ENCODE peak calls at places on chromosomes 2 and 18, in ten cellular contexts. B is fibroblast of the aortic adventitia; V is HFFc6; G is neural crest cell; T is right lobe of liver; S is AG09309; I is CD8-positive, alpha-beta T cell; W is CD4-positive, alpha-beta T cell; M is kidney; C is GM23338. Y is an unnamed sample.

GRCh38 chr2:60958361-60958760 is 59.2 kb upstream of the PEX13 start:
- DNase-seq in W (no peak), M (no peak), G (no peak), S (peak), B (peak), I (no peak), C (no peak), T (no peak), V (peak), Y (no peak)

GRCh38 chr2:159073256-159073655 is 104.8 kb downstream of the TANC1 start:
- DNase-seq in B (peak), T (no peak), I (no peak), V (peak), S (no peak), C (no peak), G (no peak), M (no peak), W (no peak), Y (no peak)

GRCh38 chr18:48514786-48515185 is 24.0 kb upstream of the CTIF start:
- DNase-seq in M (no peak), I (no peak), C (no peak), G (no peak), B (no peak), V (no peak), T (no peak), W (no peak), S (no peak), Y (no peak)

GRCh38 chr2:3487931-3488554 is 31.3 kb downstream of the ADI1 start:
- DNase-seq in M (no peak), T (no peak), B (no peak), V (no peak), I (no peak), G (no peak), C (no peak), W (no peak), S (no peak), Y (no peak)

GRCh38 chr18:63454497-63454896 is 22.3 kb upstream of the SERPINB5 start:
- DNase-seq in V (peak), W (no peak), C (no peak), B (peak), G (no peak), S (no peak), T (no peak), M (no peak), I (no peak), Y (no peak)

GRCh38 chr2:230877737-230878598 is 13.2 kb downstream of the ITM2C start:
- DNase-seq in M (peak), S (no peak), B (no peak), W (no peak), V (no peak), T (no peak), C (no peak), G (no peak), I (peak), Y (no peak)

GRCh38 chr2:9167718-9168657 is 38.6 kb upstream of the ASAP2 start:
- DNase-seq in G (no peak), V (no peak), W (no peak), B (no peak), I (no peak), T (peak), M (no peak), C (no peak), S (no peak), Y (peak)

GRCh38 chr2:108974674-108975073 is 14.3 kb downstream of the EDAR start:
- DNase-seq in T (no peak), M (no peak), C (no peak), G (no peak), S (no peak), V (no peak), I (no peak), B (no peak), W (no peak), Y (no peak)

GRCh38 chr18:54822872-54823845 is 5.1 kb upstream of the RAB27B start:
- DNase-seq in G (no peak), W (no peak), T (no peak), B (peak), M (no peak), C (no peak), I (no peak), V (peak), S (peak), Y (no peak)

GRCh38 chr18:11857177-11857887 is 6.1 kb downstream of the CHMP1B start:
- DNase-seq in S (peak), W (no peak), M (no peak), I (no peak), B (peak), V (peak), T (peak), G (no peak), C (peak), Y (peak)

GRCh38 chr2:65700004-65700651 is 267.7 kb upstream of the SPRED2 start:
- DNase-seq in M (no peak), T (no peak), W (no peak), S (no peak), C (no peak), V (no peak), G (no peak), I (no peak), B (no peak), Y (no peak)

GRCh38 chr2:135782231-135782630 is 40.6 kb downstream of the UBXN4 start:
- DNase-seq in C (no peak), W (no peak), M (no peak), B (no peak), V (no peak), S (no peak), T (no peak), I (no peak), G (no peak), Y (no peak)

GRCh38 chr2:150325656-150326055 is 161.8 kb downstream of the RND3 start:
- DNase-seq in C (no peak), I (no peak), S (no peak), M (no peak), T (no peak), V (no peak), B (peak), W (no peak), G (no peak), Y (no peak)

GRCh38 chr2:234588054-234588430 is 91.2 kb upstream of the ARL4C start:
- DNase-seq in C (no peak), B (no peak), T (no peak), M (no peak), W (no peak), S (no peak), G (no peak), V (no peak), I (no peak), Y (no peak)

GRCh38 chr2:231037731-231038482 is 584 bp downstream of the C2orf72 start:
- DNase-seq in I (no peak), S (no peak), G (peak), T (peak), W (no peak), V (no peak), C (peak), M (no peak), B (no peak), Y (no peak)

GRCh38 chr2:217356795-217357194 is 496.9 kb upstream of the TNP1 start:
- DNase-seq in V (no peak), W (no peak), B (peak), G (peak), S (no peak), C (peak), T (no peak), I (no peak), M (no peak), Y (no peak)

GRCh38 chr2:15334650-15335326 is 226.3 kb downstream of the NBAS start:
- DNase-seq in W (no peak), B (peak), S (peak), C (no peak), I (no peak), T (no peak), M (no peak), V (peak), G (no peak), Y (no peak)

GRCh38 chr2:163735692-163736432 is at the start of gene FIGN:
- DNase-seq in V (peak), T (peak), G (peak), C (peak), M (peak), S (peak), B (peak), I (no peak), W (no peak), Y (no peak)

GRCh38 chr2:10048501-10049171 is 5.3 kb downstream of the KLF11 start:
- DNase-seq in M (peak), T (no peak), I (no peak), G (no peak), W (no peak), B (peak), C (peak), S (peak), V (peak), Y (no peak)

GRCh38 chr18:12028040-12028628 is 46.8 kb downstream of the IMPA2 start:
- DNase-seq in C (no peak), S (no peak), V (no peak), I (no peak), G (no peak), W (no peak), M (no peak), T (no peak), B (no peak), Y (no peak)

GRCh38 chr2:7288484-7288883 is 371.3 kb downstream of the RNF144A start:
- DNase-seq in T (no peak), V (no peak), S (no peak), G (no peak), W (no peak), M (no peak), C (no peak), I (no peak), B (no peak), Y (no peak)

GRCh38 chr2:200454839-200455801 is 54.7 kb downstream of the KCTD18 start:
- DNase-seq in S (no peak), W (no peak), M (no peak), I (no peak), C (no peak), B (no peak), T (no peak), V (peak), G (no peak), Y (no peak)

GRCh38 chr2:148643421-148643820 is 1.1 kb upstream of the EPC2 start:
- DNase-seq in S (no peak), B (no peak), C (no peak), I (no peak), G (no peak), M (no peak), V (no peak), W (no peak), T (no peak), Y (no peak)

GRCh38 chr2:218856168-218856895 is 3.3 kb upstream of the WNT6 start:
- DNase-seq in B (no peak), G (no peak), C (no peak), W (no peak), V (no peak), S (no peak), I (no peak), T (no peak), M (no peak), Y (peak)

GRCh38 chr2:10404324-10405143 is 43.6 kb downstream of the ODC1 start:
- DNase-seq in V (no peak), S (no peak), G (no peak), T (no peak), M (no peak), I (no peak), C (no peak), W (no peak), B (peak), Y (no peak)

GRCh38 chr2:34242741-34243123 is 643.6 kb upstream of the FAM98A start:
- DNase-seq in W (no peak), V (no peak), I (no peak), C (no peak), B (no peak), T (no peak), G (no peak), S (no peak), M (no peak), Y (no peak)

GRCh38 chr2:135174802-135175093 is 122.7 kb downstream of the RAB3GAP1 start:
- DNase-seq in G (no peak), B (no peak), S (no peak), V (no peak), T (no peak), M (no peak), W (no peak), C (no peak), I (no peak), Y (no peak)

GRCh38 chr2:83516503-83516902 is 942.6 kb downstream of the SUCLG1 start:
- DNase-seq in B (no peak), S (no peak), W (no peak), C (peak), V (no peak), G (no peak), I (no peak), M (no peak), T (no peak), Y (no peak)

GRCh38 chr2:106885981-106886915 is at the start of gene ST6GAL2:
- DNase-seq in M (peak), C (peak), S (no peak), T (no peak), V (no peak), G (peak), W (no peak), B (no peak), I (no peak), Y (no peak)

GRCh38 chr2:7022486-7022885 is 105.3 kb downstream of the RNF144A start:
- DNase-seq in C (no peak), B (peak), T (no peak), W (no peak), M (no peak), I (no peak), V (no peak), S (no peak), G (no peak), Y (no peak)

GRCh38 chr2:188776634-188777033 is 197.5 kb upstream of the COL3A1 start:
- DNase-seq in V (peak), C (no peak), S (no peak), B (peak), I (no peak), T (no peak), M (no peak), G (no peak), W (no peak), Y (no peak)

GRCh38 chr2:120435671-120436459 is 89.9 kb downstream of the INHBB start:
- DNase-seq in B (no peak), V (no peak), S (no peak), M (no peak), G (no peak), W (no peak), T (no peak), I (no peak), C (no peak), Y (peak)

GRCh38 chr2:175436076-175436475 is 254.6 kb upstream of the ATP5MC3 start:
- DNase-seq in W (no peak), V (no peak), I (no peak), M (no peak), S (no peak), G (no peak), T (no peak), C (no peak), B (no peak), Y (no peak)

GRCh38 chr2:225597911-225598310 is 198.4 kb downstream of the NYAP2 start:
- DNase-seq in G (peak), S (no peak), T (no peak), B (peak), C (no peak), M (no peak), V (no peak), W (no peak), I (no peak), Y (no peak)

GRCh38 chr18:45764000-45764686 is 40.2 kb downstream of the SLC14A1 start:
- DNase-seq in W (no peak), V (no peak), C (no peak), G (no peak), B (peak), M (no peak), T (no peak), S (no peak), I (no peak), Y (no peak)

GRCh38 chr2:64649013-64649484 is 4.7 kb downstream of the SERTAD2 start:
- DNase-seq in C (no peak), I (no peak), W (no peak), M (no peak), B (no peak), T (no peak), G (no peak), V (no peak), S (no peak), Y (no peak)

DNA sequence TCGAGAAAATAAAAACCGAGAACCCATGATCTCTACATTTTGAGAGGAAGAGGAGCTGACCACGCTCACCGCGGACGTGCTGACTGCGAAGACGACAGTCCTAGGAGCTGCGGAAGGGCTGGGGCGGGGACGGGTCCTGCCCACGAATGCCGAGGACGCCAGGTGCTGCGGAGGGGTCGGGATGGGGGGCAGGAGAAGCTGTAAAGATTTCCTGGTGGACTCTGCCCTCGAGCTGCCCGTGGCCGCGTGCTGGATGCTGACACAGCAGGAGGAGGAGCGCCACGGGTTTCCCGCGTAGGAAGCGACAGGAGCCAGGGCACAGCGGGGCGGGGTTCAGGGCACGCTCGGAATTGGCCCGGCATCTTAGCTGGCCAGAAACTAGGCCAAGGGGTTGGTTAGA is 22.2 kb downstream of the ZSCAN30 start:
- DNase-seq in S (no peak), I (no peak), B (no peak), C (peak), T (no peak), W (no peak), V (no peak), M (peak), G (no peak), Y (no peak)
- TF ChIP-seq CTCF in S (no peak), I (no peak), B (no peak), C (no peak), T (no peak), W (no peak), V (no peak), M (no peak), G (no peak), Y (no peak)

GRCh38 chr2:220191031-220191430 is 563.6 kb downstream of the SLC4A3 start:
- DNase-seq in M (no peak), I (no peak), C (no peak), G (no peak), T (no peak), W (no peak), B (no peak), V (no peak), S (no peak), Y (no peak)

GRCh38 chr2:220188031-220188430 is 560.6 kb downstream of the SLC4A3 start:
- DNase-seq in V (peak), I (no peak), S (peak), M (no peak), G (no peak), W (no peak), C (no peak), T (no peak), B (peak), Y (no peak)

GRCh38 chr2:220194630-220195029 is 567.2 kb downstream of the SLC4A3 start:
- DNase-seq in G (no peak), V (no peak), S (no peak), B (no peak), I (no peak), C (no peak), T (no peak), W (no peak), M (no peak), Y (no peak)

GRCh38 chr2:220191737-220192136 is 564.3 kb downstream of the SLC4A3 start:
- DNase-seq in B (no peak), S (no peak), C (no peak), I (no peak), T (no peak), M (no peak), G (no peak), W (no peak), V (no peak), Y (no peak)

GRCh38 chr2:220192994-220193753 is 565.7 kb downstream of the SLC4A3 start:
- DNase-seq in M (no peak), S (no peak), W (no peak), V (peak), I (no peak), T (no peak), C (no peak), G (no peak), B (peak), Y (no peak)
- TF ChIP-seq CTCF in M (no peak), S (no peak), W (no peak), V (peak), I (no peak), T (no peak), C (no peak), G (no peak), B (no peak), Y (no peak)

GRCh38 chr2:214006601-214007000 is 404.3 kb upstream of the VWC2L start:
- DNase-seq in M (no peak), T (no peak), C (no peak), B (no peak), S (no peak), W (no peak), G (no peak), I (no peak), V (no peak), Y (no peak)

GRCh38 chr2:214005337-214005736 is 405.5 kb upstream of the VWC2L start:
- DNase-seq in T (no peak), B (peak), W (no peak), G (no peak), V (no peak), C (no peak), S (no peak), M (no peak), I (no peak), Y (no peak)

DNA sequence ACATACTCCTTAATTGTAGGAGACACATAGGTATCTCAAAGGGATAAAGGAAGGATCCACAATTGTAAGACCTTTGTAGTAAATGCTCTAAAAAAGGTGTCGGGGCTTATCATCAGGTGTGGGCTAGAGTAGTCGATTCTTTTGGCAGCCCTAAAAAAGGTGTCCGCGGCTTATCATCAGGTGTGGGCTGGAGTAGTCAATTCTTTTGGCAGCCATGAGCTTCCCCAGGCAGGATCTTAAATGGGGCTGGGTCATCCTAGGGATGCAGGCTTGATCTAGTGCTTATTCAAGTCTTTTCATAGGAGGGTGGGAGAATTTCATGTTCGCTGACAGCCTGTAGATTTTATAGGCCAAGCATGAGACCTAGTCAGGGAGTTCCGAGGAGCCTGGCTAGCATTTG is 406.4 kb upstream of the VWC2L start:
- DNase-seq in T (no peak), C (peak), W (no peak), G (no peak), B (no peak), S (no peak), I (no peak), V (no peak), M (no peak), Y (no peak)
- TF ChIP-seq CTCF in T (no peak), C (no peak), W (no peak), G (no peak), B (no peak), S (no peak), I (no peak), V (no peak), M (no peak), Y (no peak)

GRCh38 chr2:197914778-197915177 is 110.4 kb downstream of the PLCL1 start:
- DNase-seq in C (no peak), G (no peak), I (no peak), T (no peak), W (no peak), B (peak), V (no peak), S (no peak), M (no peak), Y (no peak)

GRCh38 chr2:197915548-197916265 is 111.3 kb downstream of the PLCL1 start:
- DNase-seq in G (no peak), M (no peak), S (peak), B (peak), W (no peak), C (no peak), I (no peak), T (no peak), V (peak), Y (no peak)

GRCh38 chr2:197920088-197920487 is 115.7 kb downstream of the PLCL1 start:
- DNase-seq in W (no peak), M (no peak), S (no peak), C (no peak), I (no peak), B (no peak), T (no peak), G (no peak), V (no peak), Y (no peak)

GRCh38 chr2:197920581-197921213 is 116.3 kb downstream of the PLCL1 start:
- DNase-seq in B (no peak), V (no peak), M (no peak), T (no peak), W (no peak), C (no peak), I (no peak), S (no peak), G (no peak), Y (no peak)

DNA sequence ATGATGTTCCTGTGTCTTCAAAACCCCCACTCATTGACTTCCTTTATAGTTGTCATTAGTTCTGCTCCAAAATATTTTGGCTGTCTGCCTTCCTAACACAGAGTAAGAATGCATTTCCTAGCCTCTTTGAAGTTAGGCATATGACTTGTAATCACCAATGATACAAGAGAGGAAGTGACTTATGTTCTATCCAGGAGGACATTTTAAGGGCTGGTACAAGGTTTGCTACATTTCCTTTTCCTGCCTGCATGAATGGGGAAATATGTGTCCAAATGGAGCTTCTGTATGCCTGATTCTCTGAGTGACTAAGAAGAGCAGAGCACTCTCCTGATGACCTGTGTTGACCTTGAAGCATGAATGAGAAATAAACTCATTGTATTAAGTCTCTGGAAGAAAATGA is 115.1 kb downstream of the PLCL1 start:
- DNase-seq in S (no peak), C (no peak), B (no peak), V (no peak), G (no peak), M (no peak), I (no peak), T (no peak), W (no peak), Y (no peak)
- TF ChIP-seq CTCF in S (no peak), C (no peak), B (no peak), V (no peak), G (no peak), M (no peak), I (no peak), T (no peak), W (no peak), Y (no peak)

Y was measured in CD14-positive monocyte.